ENCODE peak calls at places on chromosome 1, in eight cellular contexts. W, J, T, E, V, M, L and R are unnamed samples.

GRCh38 chr1:119880063-119880462 is 16.3 kb downstream of the ADAM30 start:
- DNase-seq in E (no peak), J (no peak), W (no peak), V (no peak), M (no peak), T (no peak), L (no peak), R (no peak)

GRCh38 chr1:48026275-48026674 is 29.1 kb upstream of the TRABD2B start:
- DNase-seq in L (no peak), V (no peak), E (no peak), W (no peak), J (no peak), T (no peak), M (no peak), R (no peak)

GRCh38 chr1:3352952-3353331 is 101.5 kb upstream of the ARHGEF16 start:
- DNase-seq in V (no peak), E (no peak), W (no peak), J (no peak), T (no peak), M (no peak), L (no peak), R (no peak)

GRCh38 chr1:181077576-181078242 is 10.8 kb upstream of the IER5 start:
- DNase-seq in V (no peak), E (no peak), L (no peak), W (no peak), T (no peak), M (peak), J (no peak), R (no peak)

GRCh38 chr1:210635108-210635507 is 306.4 kb downstream of the HHAT start:
- DNase-seq in J (no peak), W (no peak), T (no peak), E (no peak), M (no peak), V (no peak), L (no peak), R (no peak)

GRCh38 chr1:108045370-108045950 is 80.5 kb upstream of the VAV3 start:
- DNase-seq in J (no peak), E (no peak), W (no peak), V (no peak), T (no peak), L (no peak), M (no peak), R (no peak)

GRCh38 chr1:66253330-66253921 is 280.5 kb upstream of the SGIP1 start:
- DNase-seq in M (peak), V (no peak), L (peak), W (peak), E (no peak), J (no peak), T (no peak), R (no peak)

GRCh38 chr1:233075045-233075444 is 124.6 kb downstream of the NTPCR start:
- DNase-seq in V (no peak), J (no peak), E (no peak), W (no peak), L (no peak), T (no peak), M (peak), R (no peak)

GRCh38 chr1:115280073-115280472 is 58.0 kb downstream of the NGF start:
- DNase-seq in J (no peak), V (no peak), L (no peak), T (no peak), M (peak), W (no peak), E (no peak), R (no peak)

GRCh38 chr1:214685906-214686305 is 82.9 kb downstream of the CENPF start:
- DNase-seq in L (no peak), J (no peak), M (no peak), E (no peak), V (no peak), W (no peak), T (no peak), R (no peak)

GRCh38 chr1:225977937-225978748 is 21.0 kb downstream of the SDE2 start:
- DNase-seq in W (no peak), J (no peak), V (no peak), L (no peak), M (no peak), E (no peak), T (no peak), R (no peak)

GRCh38 chr1:94753171-94753972 is 66.8 kb upstream of the SLC44A3 start:
- DNase-seq in V (no peak), T (no peak), E (no peak), L (no peak), J (no peak), W (peak), M (no peak), R (no peak)

GRCh38 chr1:211320980-211321379 is 5.7 kb upstream of the TRAF5 start:
- DNase-seq in M (no peak), W (no peak), T (no peak), L (no peak), J (no peak), E (no peak), V (no peak), R (no peak)

GRCh38 chr1:169999357-169999756 is 75.1 kb downstream of the KIFAP3 start:
- DNase-seq in T (no peak), M (peak), V (no peak), W (no peak), L (peak), J (no peak), E (no peak), R (no peak)

GRCh38 chr1:85393490-85393889 is 71.5 kb downstream of the DDAH1 start:
- DNase-seq in E (no peak), M (no peak), L (no peak), V (no peak), W (no peak), T (no peak), J (no peak), R (no peak)